ENCODE peak calls at places on chromosome 20, in four cellular contexts. V is AG04450, B is AG10803, U is foreskin fibroblast. C is an unnamed sample.

GRCh38 chr20:32385541-32385940 is 27.4 kb downstream of the ASXL1 start:
- DNase-seq in V (no peak), B (no peak), U (no peak), C (no peak)

GRCh38 chr20:46113071-46113470 is 5.0 kb upstream of the CD40 start:
- DNase-seq in V (no peak), B (no peak), U (no peak), C (no peak)

GRCh38 chr20:64051033-64051452 is 1.6 kb upstream of the SOX18 start:
- DNase-seq in V (no peak), B (no peak), U (no peak), C (no peak)

GRCh38 chr20:11112837-11113236 is 439.0 kb upstream of the JAG1 start:
- DNase-seq in V (no peak), B (no peak), U (peak), C (no peak)

GRCh38 chr20:39849664-39850063 is 839.4 kb downstream of the MAFB start:
- DNase-seq in V (peak), B (peak), U (peak), C (peak)

GRCh38 chr20:13683833-13684232 is 45.1 kb upstream of the TASP1 start:
- DNase-seq in V (no peak), B (no peak), U (no peak), C (no peak)

GRCh38 chr20:32893263-32893877 is 34.6 kb downstream of the EFCAB8 start:
- DNase-seq in V (no peak), B (no peak), U (no peak), C (no peak)

GRCh38 chr20:10857362-10858070 is 183.7 kb upstream of the JAG1 start:
- DNase-seq in V (no peak), B (peak), U (peak), C (peak)

GRCh38 chr20:51456511-51457280 is 85.8 kb downstream of the NFATC2 start:
- DNase-seq in V (peak), B (peak), U (peak), C (peak)

GRCh38 chr20:37989601-37990001 is 43.7 kb downstream of the TTI1 start:
- DNase-seq in V (no peak), B (no peak), U (no peak), C (no peak)
- TF ChIP-seq CTCF in V (no peak), B (no peak), U (no peak), C (no peak)

DNA sequence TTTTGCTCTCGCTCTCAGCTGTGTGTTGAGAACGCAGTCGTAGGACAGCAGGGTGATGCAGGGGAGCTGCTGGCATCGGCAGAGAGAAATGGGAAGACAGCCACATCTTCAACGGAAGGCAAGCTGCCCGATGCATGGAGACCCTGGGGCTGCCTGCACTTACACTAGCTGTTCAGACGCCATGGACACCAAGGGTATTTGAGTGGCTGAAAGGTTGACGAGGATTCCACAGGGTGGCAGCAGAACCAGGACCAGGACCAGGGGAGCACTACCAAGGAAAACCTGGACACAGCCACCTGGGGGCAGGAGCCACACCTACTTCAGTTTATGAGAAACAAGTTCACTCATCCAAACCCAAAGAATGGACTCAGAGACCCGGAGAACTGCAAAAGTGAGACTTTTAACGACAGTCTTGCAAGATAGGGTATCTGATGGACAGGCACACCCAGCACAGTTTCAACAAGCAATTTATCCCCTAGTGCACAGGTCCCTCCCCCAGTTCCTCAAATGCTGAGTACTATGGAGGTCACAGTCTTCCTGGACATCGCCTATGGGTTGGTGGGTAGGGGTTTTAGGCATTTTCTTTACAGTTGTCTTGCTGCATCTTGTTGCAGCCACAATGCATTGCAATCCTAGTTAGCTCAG is 56.3 kb upstream of the ENTPD6 start:
- DNase-seq in V (no peak), B (no peak), U (no peak), C (no peak)
- TF ChIP-seq CTCF in V (no peak), B (no peak), U (no peak), C (no peak)

GRCh38 chr20:3406481-3407425 is 716 bp downstream of the DNAAF9 start:
- DNase-seq in V (no peak), B (peak), U (peak), C (peak)

GRCh38 chr20:3408251-3408637 is 775 bp upstream of the DNAAF9 start:
- DNase-seq in V (no peak), B (no peak), U (no peak), C (no peak)

GRCh38 chr20:3409417-3409816 is 1.9 kb upstream of the DNAAF9 start:
- DNase-seq in V (no peak), B (no peak), U (no peak), C (no peak)

GRCh38 chr20:3405696-3406358 is 1.6 kb downstream of the DNAAF9 start:
- DNase-seq in V (no peak), B (no peak), U (peak), C (peak)

GRCh38 chr20:3407426-3408250 is at the start of gene DNAAF9:
- DNase-seq in V (no peak), B (peak), U (peak), C (peak)
- TF ChIP-seq CTCF in V (no peak), B (no peak), U (no peak), C (no peak)

GRCh38 chr20:57779401-57780003 is 69.7 kb upstream of the PMEPA1 start:
- DNase-seq in V (no peak), B (no peak), U (no peak), C (no peak)
- TF ChIP-seq CTCF in V (no peak), B (no peak), U (no peak), C (no peak)

GRCh38 chr20:23320317-23320716 is 30.3 kb upstream of the NXT1 start:
- DNase-seq in V (no peak), B (peak), U (peak), C (peak)
- TF ChIP-seq CTCF in V (peak), B (peak), U (peak), C (peak)

GRCh38 chr20:45097485-45098095 is 3.3 kb downstream of the KCNS1 start:
- DNase-seq in V (no peak), B (peak), U (peak), C (peak)
- TF ChIP-seq CTCF in V (peak), B (peak), U (no peak), C (peak)